ENCODE peak calls at places on chromosomes 12 and 14, in four cellular contexts. One of them, this sample, is unnamed.

GRCh38 chr12:19186722-19187661 is 57.5 kb downstream of the PLEKHA5 start:
- DNase-seq in AG10803: peak
- DNase-seq in stimulated activated effector memory CD8-positive, alpha-beta T cell treated with anti-CD3 and anti-CD28 coated beads, Interleukin-12 subunit alpha, Interleukin-12 subunit beta, amount 100 ng/mL, for 72 hours: no peak
- DNase-seq in NCI-H1092: peak
- DNase-seq in this sample: no peak

GRCh38 chr12:1662761-1663439 is 28.0 kb upstream of the ADIPOR2 start:
- DNase-seq in NCI-H1092: no peak
- DNase-seq in stimulated activated effector memory CD8-positive, alpha-beta T cell treated with anti-CD3 and anti-CD28 coated beads, Interleukin-12 subunit alpha, Interleukin-12 subunit beta, amount 100 ng/mL, for 72 hours: no peak
- DNase-seq in AG10803: peak
- DNase-seq in this sample: peak

GRCh38 chr12:124636138-124636968 is 68.9 kb upstream of the NCOR2 start:
- DNase-seq in AG10803: peak
- DNase-seq in stimulated activated effector memory CD8-positive, alpha-beta T cell treated with anti-CD3 and anti-CD28 coated beads, Interleukin-12 subunit alpha, Interleukin-12 subunit beta, amount 100 ng/mL, for 72 hours: peak
- DNase-seq in NCI-H1092: no peak
- DNase-seq in this sample: no peak

GRCh38 chr14:100027771-100028490 is 37.3 kb upstream of the EVL start:
- DNase-seq in stimulated activated effector memory CD8-positive, alpha-beta T cell treated with anti-CD3 and anti-CD28 coated beads, Interleukin-12 subunit alpha, Interleukin-12 subunit beta, amount 100 ng/mL, for 72 hours: no peak
- DNase-seq in NCI-H1092: no peak
- DNase-seq in AG10803: peak
- DNase-seq in this sample: no peak

GRCh38 chr12:68759852-68760251 is 13.9 kb downstream of the SLC35E3 start:
- DNase-seq in stimulated activated effector memory CD8-positive, alpha-beta T cell treated with anti-CD3 and anti-CD28 coated beads, Interleukin-12 subunit alpha, Interleukin-12 subunit beta, amount 100 ng/mL, for 72 hours: no peak
- DNase-seq in NCI-H1092: no peak
- DNase-seq in AG10803: no peak
- DNase-seq in this sample: no peak

GRCh38 chr14:77219591-77219990 is 38.0 kb downstream of the TMEM63C start:
- DNase-seq in NCI-H1092: peak
- DNase-seq in AG10803: no peak
- DNase-seq in stimulated activated effector memory CD8-positive, alpha-beta T cell treated with anti-CD3 and anti-CD28 coated beads, Interleukin-12 subunit alpha, Interleukin-12 subunit beta, amount 100 ng/mL, for 72 hours: no peak
- DNase-seq in this sample: no peak

GRCh38 chr14:21987937-21988336 is 314.3 kb upstream of the OR4E1 start:
- DNase-seq in NCI-H1092: no peak
- DNase-seq in AG10803: peak
- DNase-seq in stimulated activated effector memory CD8-positive, alpha-beta T cell treated with anti-CD3 and anti-CD28 coated beads, Interleukin-12 subunit alpha, Interleukin-12 subunit beta, amount 100 ng/mL, for 72 hours: no peak
- DNase-seq in this sample: no peak

GRCh38 chr12:53805067-53805466 is 53.3 kb upstream of the CISTR start:
- DNase-seq in stimulated activated effector memory CD8-positive, alpha-beta T cell treated with anti-CD3 and anti-CD28 coated beads, Interleukin-12 subunit alpha, Interleukin-12 subunit beta, amount 100 ng/mL, for 72 hours: no peak
- DNase-seq in AG10803: no peak
- DNase-seq in NCI-H1092: no peak
- DNase-seq in this sample: no peak

GRCh38 chr12:52239767-52240166 is 6.7 kb downstream of the KRT7 start:
- DNase-seq in AG10803: no peak
- DNase-seq in NCI-H1092: no peak
- DNase-seq in stimulated activated effector memory CD8-positive, alpha-beta T cell treated with anti-CD3 and anti-CD28 coated beads, Interleukin-12 subunit alpha, Interleukin-12 subunit beta, amount 100 ng/mL, for 72 hours: no peak
- DNase-seq in this sample: no peak

GRCh38 chr12:58564721-58565120 is 355.6 kb downstream of the LRIG3 start:
- DNase-seq in NCI-H1092: no peak
- DNase-seq in stimulated activated effector memory CD8-positive, alpha-beta T cell treated with anti-CD3 and anti-CD28 coated beads, Interleukin-12 subunit alpha, Interleukin-12 subunit beta, amount 100 ng/mL, for 72 hours: no peak
- DNase-seq in AG10803: peak
- DNase-seq in this sample: no peak

GRCh38 chr12:9332564-9332963 is 124.4 kb upstream of the PZP start:
- DNase-seq in stimulated activated effector memory CD8-positive, alpha-beta T cell treated with anti-CD3 and anti-CD28 coated beads, Interleukin-12 subunit alpha, Interleukin-12 subunit beta, amount 100 ng/mL, for 72 hours: no peak
- DNase-seq in NCI-H1092: no peak
- DNase-seq in AG10803: no peak
- DNase-seq in this sample: no peak

GRCh38 chr12:27246774-27247173 is 2.7 kb downstream of the STK38L start:
- DNase-seq in AG10803: no peak
- DNase-seq in stimulated activated effector memory CD8-positive, alpha-beta T cell treated with anti-CD3 and anti-CD28 coated beads, Interleukin-12 subunit alpha, Interleukin-12 subunit beta, amount 100 ng/mL, for 72 hours: no peak
- DNase-seq in NCI-H1092: no peak
- DNase-seq in this sample: no peak